ENCODE peak calls at places on chromosomes 3 and 15, in six cellular contexts. X is WERI-Rb-1, N is endothelial cell of umbilical vein, Q is activated B cell treated with CpG ODN at 0.5 μM for 24 hours, W is GM13976, L is gastrocnemius medialis. E is an unnamed sample.
A peak's percentile ranks its signal among the peaks of the same experiment; 100 is the strongest.

GRCh38 chr3:42179110-42179725 is 86.8 kb downstream of the CCK start:
- DNase-seq in X (no peak), Q (no peak), L (peak; percentile 81), W (no peak), N (peak; percentile 76), E (no peak)

GRCh38 chr3:17156864-17157263 is 272.1 kb downstream of the PLCL2 start:
- DNase-seq in L (no peak), Q (no peak), N (no peak), X (no peak), W (no peak), E (no peak)

GRCh38 chr3:12180218-12180617 is 21.5 kb upstream of the TIMP4 start:
- DNase-seq in X (no peak), N (peak; percentile 60), Q (no peak), L (no peak), W (no peak), E (peak; percentile 66)

GRCh38 chr3:54917172-54917571 is 10.7 kb downstream of the LRTM1 start:
- DNase-seq in X (no peak), L (no peak), Q (no peak), N (no peak), W (no peak), E (no peak)

GRCh38 chr15:25733856-25734679 is 129.1 kb downstream of the ATP10A start:
- DNase-seq in W (no peak), N (no peak), X (no peak), L (no peak), Q (no peak), E (no peak)

GRCh38 chr15:79089331-79089889 is 1.2 kb downstream of the RASGRF1 start:
- DNase-seq in X (peak; percentile 21), Q (no peak), L (no peak), W (peak; percentile 51), N (no peak), E (no peak)

GRCh38 chr3:36688815-36689214 is 75.5 kb downstream of the DCLK3 start:
- DNase-seq in N (no peak), L (no peak), W (no peak), Q (no peak), X (peak; percentile 64), E (no peak)

GRCh38 chr3:188365978-188366698 is 212.2 kb downstream of the LPP start:
- DNase-seq in Q (no peak), W (no peak), L (no peak), N (peak; percentile 90), X (no peak), E (no peak)

GRCh38 chr3:5011555-5012256 is 32.5 kb downstream of the BHLHE40 start:
- DNase-seq in Q (peak; percentile 77), X (no peak), L (no peak), W (peak; percentile 78), N (no peak), E (no peak)

GRCh38 chr15:26070095-26070532 is 207.0 kb upstream of the ATP10A start:
- DNase-seq in W (no peak), L (no peak), X (no peak), N (no peak), Q (no peak), E (no peak)

GRCh38 chr15:90478981-90479481 is 50.7 kb upstream of the CRTC3 start:
- DNase-seq in X (no peak), N (peak; percentile 77), Q (no peak), L (no peak), W (no peak), E (no peak)

GRCh38 chr3:124229407-124229806 is 237.5 kb upstream of the ROPN1 start:
- DNase-seq in Q (no peak), X (no peak), L (no peak), W (no peak), N (no peak), E (peak; percentile 35)

DNA sequence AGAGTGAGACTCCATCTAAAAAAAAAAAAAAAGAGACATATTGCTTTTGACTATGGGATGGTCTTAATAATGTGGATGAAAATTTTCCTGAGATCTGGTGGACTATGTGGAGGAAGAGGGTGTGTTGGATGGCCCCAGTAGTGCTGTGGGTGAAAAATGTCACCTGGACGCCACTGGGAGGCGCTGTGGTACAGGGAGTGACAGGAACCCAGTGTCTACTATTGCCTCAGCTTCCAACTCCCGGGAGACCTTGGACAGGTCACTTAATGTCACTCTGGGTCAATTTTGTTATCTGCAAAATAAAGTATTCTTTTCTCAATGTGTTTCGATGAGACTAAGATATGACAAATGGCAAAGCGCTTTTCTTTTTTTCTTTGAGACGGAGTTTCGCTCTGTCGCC is 27.7 kb upstream of the DCP1A start:
- DNase-seq in L (peak; percentile 27), Q (peak; percentile 29), N (peak; percentile 55), W (peak; percentile 77), X (peak; percentile 74), E (peak; percentile 69)
- TF ChIP-seq CTCF in L (peak; percentile 55), Q (no peak), N (peak; percentile 74), W (peak; percentile 78), X (peak; percentile 88), E (peak; percentile 77)

GRCh38 chr3:148727242-148727641 is 29.5 kb downstream of the AGTR1 start:
- DNase-seq in W (peak; percentile 11), N (no peak), Q (no peak), X (peak; percentile 74), L (no peak), E (peak; percentile 70)
- TF ChIP-seq CTCF in W (peak; percentile 31), N (no peak), Q (no peak), X (peak; percentile 78), L (peak; percentile 30), E (peak; percentile 91)

DNA sequence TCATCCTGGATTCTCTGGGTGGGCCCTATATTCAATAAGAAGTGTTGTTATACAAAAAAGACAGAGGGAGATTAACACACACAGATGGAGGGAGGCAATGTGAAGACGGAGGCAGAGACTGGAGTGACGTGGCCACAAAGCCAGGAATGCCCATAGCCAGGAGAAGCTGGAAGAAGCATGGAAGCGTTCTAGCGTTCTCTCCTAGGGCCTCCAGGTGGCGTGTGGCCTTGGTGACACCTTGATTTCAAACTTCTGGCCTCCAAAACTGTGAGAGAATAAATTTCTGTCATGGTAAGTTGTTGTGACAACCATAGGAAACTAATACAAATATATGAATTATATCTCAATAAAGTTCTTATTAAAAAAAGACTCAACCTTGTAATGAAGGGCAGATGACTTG is 21.3 kb downstream of the THBS1 start:
- DNase-seq in W (no peak), Q (no peak), L (no peak), N (no peak), X (no peak), E (no peak)
- TF ChIP-seq CTCF in W (no peak), Q (no peak), L (no peak), N (peak; percentile 31), X (peak; percentile 25), E (peak; percentile 21)

GRCh38 chr3:128545120-128545752 is 52.2 kb upstream of the GATA2 start:
- DNase-seq in N (no peak), X (no peak), Q (no peak), L (no peak), W (no peak), E (no peak)
- TF ChIP-seq CTCF in N (no peak), X (no peak), Q (no peak), L (no peak), W (no peak), E (no peak)

DNA sequence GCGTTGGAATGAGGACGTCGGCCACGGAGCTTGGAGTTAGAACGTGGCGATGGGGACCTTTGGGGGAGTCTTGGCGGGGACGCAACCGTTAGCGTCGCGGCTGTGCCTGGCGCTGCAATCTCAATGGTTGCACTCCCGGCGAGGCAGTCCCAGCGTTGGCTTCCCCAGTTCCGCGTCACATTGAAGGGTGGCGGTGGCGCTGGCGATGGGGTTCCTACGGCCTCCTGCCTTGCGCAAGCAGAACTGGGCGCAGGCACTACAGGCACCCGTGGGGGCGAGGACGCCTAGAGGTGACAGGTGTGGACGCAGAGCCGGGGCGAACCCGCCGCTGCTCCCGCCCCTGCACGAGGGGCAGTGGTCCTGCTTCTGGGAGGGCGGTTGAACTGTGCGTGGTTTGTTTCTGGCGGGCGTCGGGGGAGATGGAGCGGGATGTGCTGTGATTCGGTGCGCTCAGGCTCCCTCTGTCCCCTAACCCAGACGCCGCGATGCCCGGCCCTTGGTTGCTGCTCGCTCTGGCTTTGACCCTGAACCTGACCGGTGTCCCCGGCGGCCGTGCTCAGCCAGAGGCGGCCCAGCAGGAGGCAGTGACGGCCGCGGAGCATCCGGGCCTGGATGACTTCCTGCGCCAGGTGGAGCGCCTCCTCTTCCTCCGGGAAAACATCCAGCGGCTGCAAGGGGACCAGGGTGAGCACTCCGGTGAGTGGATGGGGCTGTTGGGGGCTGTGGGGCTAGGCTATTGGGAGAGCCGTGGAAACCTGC is 991 bp downstream of the TRH start:
- DNase-seq in Q (peak; percentile 17), W (peak; percentile 42), N (no peak), L (no peak), X (no peak), E (peak; percentile 25)
- TF ChIP-seq CTCF in Q (no peak), W (no peak), N (no peak), L (no peak), X (no peak), E (peak; percentile 23)